ENCODE peak calls at places on chromosome 7, in five cellular contexts. One of them, this sample, is unnamed.

GRCh38 chr7:135802697-135803096 is 54.1 kb upstream of the FAM180A start:
- DNase-seq in mammary epithelial cell: no peak
- DNase-seq in neural progenitor cell: no peak
- DNase-seq in sigmoid colon: no peak
- DNase-seq in dorsolateral prefrontal cortex: no peak
- DNase-seq in this sample: no peak

GRCh38 chr7:112873831-112874553 is 83.8 kb upstream of the TMEM168 start:
- DNase-seq in dorsolateral prefrontal cortex: no peak
- DNase-seq in neural progenitor cell: no peak
- DNase-seq in sigmoid colon: no peak
- DNase-seq in mammary epithelial cell: no peak
- DNase-seq in this sample: no peak

GRCh38 chr7:98922392-98923107 is 44.2 kb downstream of the TRRAP start:
- DNase-seq in mammary epithelial cell: no peak
- DNase-seq in dorsolateral prefrontal cortex: no peak
- DNase-seq in neural progenitor cell: no peak
- DNase-seq in sigmoid colon: no peak
- DNase-seq in this sample: no peak

GRCh38 chr7:111710839-111711380 is 148.6 kb upstream of the IMMP2L start:
- DNase-seq in sigmoid colon: no peak
- DNase-seq in dorsolateral prefrontal cortex: no peak
- DNase-seq in neural progenitor cell: no peak
- DNase-seq in mammary epithelial cell: no peak
- DNase-seq in this sample: no peak

GRCh38 chr7:93890464-93891068 is at the start of gene TFPI2:
- DNase-seq in sigmoid colon: peak; percentile 69
- DNase-seq in dorsolateral prefrontal cortex: no peak
- DNase-seq in neural progenitor cell: peak; percentile 63
- DNase-seq in mammary epithelial cell: peak; percentile 93
- DNase-seq in this sample: no peak

GRCh38 chr7:142745091-142745635 is 4.1 kb upstream of the PRSS1 start:
- DNase-seq in sigmoid colon: no peak
- DNase-seq in neural progenitor cell: no peak
- DNase-seq in dorsolateral prefrontal cortex: no peak
- DNase-seq in mammary epithelial cell: no peak
- DNase-seq in this sample: no peak

GRCh38 chr7:139620676-139621344 is 97.3 kb downstream of the CLEC2L start:
- DNase-seq in mammary epithelial cell: peak; percentile 40
- DNase-seq in sigmoid colon: no peak
- DNase-seq in dorsolateral prefrontal cortex: no peak
- DNase-seq in neural progenitor cell: peak; percentile 62
- DNase-seq in this sample: peak; percentile 25

GRCh38 chr7:144710791-144711190 is 125.1 kb downstream of the TPK1 start:
- DNase-seq in neural progenitor cell: no peak
- DNase-seq in dorsolateral prefrontal cortex: no peak
- DNase-seq in sigmoid colon: no peak
- DNase-seq in mammary epithelial cell: no peak
- DNase-seq in this sample: no peak

GRCh38 chr7:135856356-135857144 is 107.9 kb upstream of the FAM180A start:
- DNase-seq in sigmoid colon: no peak
- DNase-seq in dorsolateral prefrontal cortex: no peak
- DNase-seq in mammary epithelial cell: peak; percentile 22
- DNase-seq in neural progenitor cell: no peak
- DNase-seq in this sample: no peak

GRCh38 chr7:22445140-22445722 is 54.8 kb downstream of the STEAP1B start:
- DNase-seq in mammary epithelial cell: peak; percentile 65
- DNase-seq in dorsolateral prefrontal cortex: peak; percentile 43
- DNase-seq in neural progenitor cell: peak; percentile 21
- DNase-seq in sigmoid colon: peak; percentile 80
- DNase-seq in this sample: no peak

GRCh38 chr7:42338231-42339222 is 101.5 kb upstream of the GLI3 start:
- DNase-seq in neural progenitor cell: no peak
- DNase-seq in sigmoid colon: no peak
- DNase-seq in dorsolateral prefrontal cortex: no peak
- DNase-seq in mammary epithelial cell: no peak
- DNase-seq in this sample: no peak

GRCh38 chr7:122884186-122884585 is 2.1 kb downstream of the CADPS2 start:
- DNase-seq in neural progenitor cell: peak; percentile 30
- DNase-seq in sigmoid colon: no peak
- DNase-seq in mammary epithelial cell: peak; percentile 16
- DNase-seq in dorsolateral prefrontal cortex: no peak
- DNase-seq in this sample: no peak

GRCh38 chr7:119918185-119918584 is 354.8 kb upstream of the KCND2 start:
- DNase-seq in sigmoid colon: no peak
- DNase-seq in neural progenitor cell: no peak
- DNase-seq in mammary epithelial cell: no peak
- DNase-seq in dorsolateral prefrontal cortex: no peak
- DNase-seq in this sample: no peak

GRCh38 chr7:67021260-67021659 is 24.6 kb downstream of the TYW1 start:
- DNase-seq in neural progenitor cell: no peak
- DNase-seq in mammary epithelial cell: no peak
- DNase-seq in sigmoid colon: peak; percentile 17
- DNase-seq in dorsolateral prefrontal cortex: no peak
- DNase-seq in this sample: no peak

GRCh38 chr7:23490357-23491131 is 20.3 kb upstream of the IGF2BP3 start:
- DNase-seq in mammary epithelial cell: no peak
- DNase-seq in neural progenitor cell: no peak
- DNase-seq in sigmoid colon: peak; percentile 68
- DNase-seq in dorsolateral prefrontal cortex: peak; percentile 71
- DNase-seq in this sample: peak; percentile 59

GRCh38 chr7:148078126-148078525 is 512.4 kb upstream of the C7orf33 start:
- DNase-seq in sigmoid colon: no peak
- DNase-seq in dorsolateral prefrontal cortex: no peak
- DNase-seq in neural progenitor cell: no peak
- DNase-seq in mammary epithelial cell: no peak
- DNase-seq in this sample: no peak

GRCh38 chr7:107327986-107328569 is 141.8 kb upstream of the GPR22 start:
- DNase-seq in dorsolateral prefrontal cortex: no peak
- DNase-seq in mammary epithelial cell: peak; percentile 78
- DNase-seq in sigmoid colon: no peak
- DNase-seq in neural progenitor cell: no peak
- DNase-seq in this sample: no peak

GRCh38 chr7:150450491-150450992 is at the start of gene GIMAP8:
- DNase-seq in mammary epithelial cell: no peak
- DNase-seq in neural progenitor cell: no peak
- DNase-seq in sigmoid colon: peak; percentile 80
- DNase-seq in dorsolateral prefrontal cortex: no peak
- DNase-seq in this sample: peak; percentile 57

GRCh38 chr7:4730971-4731370 is 44.5 kb upstream of the AP5Z1 start:
- DNase-seq in dorsolateral prefrontal cortex: no peak
- DNase-seq in sigmoid colon: no peak
- DNase-seq in neural progenitor cell: no peak
- DNase-seq in mammary epithelial cell: no peak
- DNase-seq in this sample: no peak

GRCh38 chr7:4737300-4737699 is 38.1 kb upstream of the AP5Z1 start:
- DNase-seq in mammary epithelial cell: no peak
- DNase-seq in sigmoid colon: no peak
- DNase-seq in neural progenitor cell: no peak
- DNase-seq in dorsolateral prefrontal cortex: no peak
- DNase-seq in this sample: no peak

GRCh38 chr7:4733936-4734528 is 41.4 kb upstream of the AP5Z1 start:
- DNase-seq in mammary epithelial cell: no peak
- DNase-seq in dorsolateral prefrontal cortex: no peak
- DNase-seq in sigmoid colon: no peak
- DNase-seq in neural progenitor cell: no peak
- DNase-seq in this sample: no peak

GRCh38 chr7:4731803-4732202 is 43.6 kb upstream of the AP5Z1 start:
- DNase-seq in mammary epithelial cell: no peak
- DNase-seq in dorsolateral prefrontal cortex: no peak
- DNase-seq in neural progenitor cell: no peak
- DNase-seq in sigmoid colon: no peak
- DNase-seq in this sample: no peak

GRCh38 chr7:4734587-4735365 is 40.6 kb upstream of the AP5Z1 start:
- DNase-seq in dorsolateral prefrontal cortex: no peak
- DNase-seq in neural progenitor cell: no peak
- DNase-seq in sigmoid colon: no peak
- DNase-seq in mammary epithelial cell: no peak
- DNase-seq in this sample: no peak
- H3K4me3 ChIP-seq in dorsolateral prefrontal cortex: no peak overlapping the region
- H3K4me3 ChIP-seq in neural progenitor cell: no peak overlapping the region
- H3K4me3 ChIP-seq in sigmoid colon: no peak overlapping the region
- H3K4me3 ChIP-seq in mammary epithelial cell: no peak overlapping the region
- H3K4me3 ChIP-seq in this sample: no peak overlapping the region

DNA sequence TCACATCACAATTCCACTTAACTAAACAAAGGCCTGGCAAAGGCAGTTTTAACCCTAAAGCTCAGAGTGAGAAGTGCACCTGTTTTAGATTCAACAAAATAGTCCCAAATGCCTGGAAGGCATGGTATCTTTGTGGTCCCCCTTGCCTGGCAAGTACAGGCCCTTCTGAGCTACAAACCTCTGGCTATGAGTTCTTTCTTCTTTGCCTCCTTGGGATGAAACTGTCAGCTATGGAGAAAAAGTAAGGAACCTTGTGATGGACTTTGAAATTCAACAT is 244.4 kb upstream of the ETV1 start:
- DNase-seq in neural progenitor cell: peak; percentile 36
- DNase-seq in dorsolateral prefrontal cortex: no peak
- DNase-seq in mammary epithelial cell: no peak
- DNase-seq in sigmoid colon: no peak
- DNase-seq in this sample: no peak
- H3K27ac ChIP-seq in neural progenitor cell: peak overlapping the region; percentile 39
- H3K27ac ChIP-seq in dorsolateral prefrontal cortex: no peak overlapping the region
- H3K27ac ChIP-seq in mammary epithelial cell: no peak overlapping the region
- H3K27ac ChIP-seq in sigmoid colon: no peak overlapping the region
- H3K27ac ChIP-seq in this sample: no peak overlapping the region

DNA sequence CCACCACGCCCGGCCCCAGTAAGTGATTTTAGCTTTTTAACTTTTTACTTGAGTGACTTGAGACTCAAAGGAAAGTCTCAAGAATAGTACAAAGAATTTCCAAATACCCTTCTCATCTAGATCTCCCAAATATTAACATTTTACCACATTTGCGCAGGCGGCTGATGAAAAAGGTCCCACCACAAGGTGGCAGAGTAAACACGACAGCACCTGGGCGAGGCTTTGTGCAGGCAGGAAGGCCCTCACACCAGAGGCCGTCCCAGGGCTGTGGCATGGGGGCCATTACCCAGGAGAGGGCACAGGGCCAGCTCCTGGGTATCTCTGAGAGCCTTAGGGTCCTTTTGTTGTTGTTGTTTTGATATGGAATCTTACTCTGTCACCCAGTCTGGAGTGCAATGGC is 50.0 kb upstream of the WIPI2 start:
- DNase-seq in mammary epithelial cell: no peak
- DNase-seq in dorsolateral prefrontal cortex: no peak
- DNase-seq in sigmoid colon: no peak
- DNase-seq in neural progenitor cell: peak; percentile 61
- DNase-seq in this sample: peak; percentile 26
- TF ChIP-seq CTCF in mammary epithelial cell: no peak
- TF ChIP-seq CTCF in dorsolateral prefrontal cortex: peak; percentile 55
- TF ChIP-seq CTCF in sigmoid colon: peak; percentile 32
- TF ChIP-seq CTCF in neural progenitor cell: peak; percentile 66
- TF ChIP-seq CTCF in this sample: no peak

GRCh38 chr7:155345490-155345889 is 47.8 kb downstream of the INSIG1 start:
- DNase-seq in sigmoid colon: peak; percentile 32
- DNase-seq in neural progenitor cell: no peak
- DNase-seq in dorsolateral prefrontal cortex: no peak
- DNase-seq in mammary epithelial cell: no peak
- DNase-seq in this sample: no peak
- H3K4me3 ChIP-seq in sigmoid colon: no peak overlapping the region
- H3K4me3 ChIP-seq in neural progenitor cell: no peak overlapping the region
- H3K4me3 ChIP-seq in dorsolateral prefrontal cortex: no peak overlapping the region
- H3K4me3 ChIP-seq in mammary epithelial cell: no peak overlapping the region
- H3K4me3 ChIP-seq in this sample: no peak overlapping the region

DNA sequence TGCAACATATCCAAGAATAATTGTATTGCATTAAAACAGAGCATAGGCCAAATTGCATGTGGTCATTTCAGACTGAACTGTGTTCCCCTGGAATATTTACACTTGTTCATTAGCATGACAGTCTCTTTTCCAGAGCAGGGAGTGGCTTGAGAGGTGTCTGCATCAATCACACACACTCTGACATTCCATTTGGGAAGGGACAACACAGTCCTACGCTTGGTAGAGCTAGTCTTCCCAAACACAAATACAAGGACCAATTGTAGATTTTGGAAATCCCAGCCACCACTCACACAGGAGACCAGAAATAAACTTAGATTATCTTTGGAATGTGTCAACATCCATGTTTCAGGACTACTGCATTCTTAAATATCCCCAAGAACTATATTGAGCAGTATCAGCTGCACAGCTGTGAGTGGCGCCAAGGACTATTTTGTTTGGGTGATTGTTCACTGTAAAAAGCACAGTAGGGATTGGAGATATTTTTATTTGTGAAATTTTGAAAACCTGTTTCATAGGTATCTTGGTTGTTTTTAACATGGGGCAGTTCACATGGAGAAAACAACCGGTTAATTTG is 93.6 kb upstream of the PRR15 start:
- DNase-seq in neural progenitor cell: no peak
- DNase-seq in dorsolateral prefrontal cortex: no peak
- DNase-seq in sigmoid colon: no peak
- DNase-seq in mammary epithelial cell: no peak
- DNase-seq in this sample: no peak
- H3K27ac ChIP-seq in neural progenitor cell: no peak overlapping the region
- H3K27ac ChIP-seq in dorsolateral prefrontal cortex: no peak overlapping the region
- H3K27ac ChIP-seq in sigmoid colon: no peak overlapping the region
- H3K27ac ChIP-seq in mammary epithelial cell: no peak overlapping the region
- H3K27ac ChIP-seq in this sample: no peak overlapping the region

DNA sequence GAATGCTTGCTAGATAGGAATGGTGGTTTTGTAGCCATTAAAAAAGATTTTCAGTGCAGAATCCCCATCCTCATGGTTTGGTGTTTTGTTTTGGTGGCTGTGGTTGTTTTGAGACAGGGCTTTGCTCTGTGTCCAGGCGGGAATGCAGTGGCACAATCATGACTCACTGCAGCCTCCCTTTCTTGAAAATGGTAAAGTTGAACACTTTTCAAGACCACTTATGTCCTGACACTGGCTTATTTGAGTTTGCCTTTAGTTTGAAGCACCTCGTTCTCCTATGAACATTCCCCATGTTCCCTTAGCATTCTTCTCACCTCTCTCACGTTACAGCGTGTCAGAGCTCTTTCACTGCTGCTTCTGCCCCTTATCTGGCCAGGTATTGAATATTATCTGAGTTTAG is 140.1 kb downstream of the LRRC4 start:
- DNase-seq in sigmoid colon: no peak
- DNase-seq in neural progenitor cell: no peak
- DNase-seq in dorsolateral prefrontal cortex: no peak
- DNase-seq in mammary epithelial cell: no peak
- DNase-seq in this sample: no peak
- TF ChIP-seq CTCF in sigmoid colon: no peak
- TF ChIP-seq CTCF in neural progenitor cell: no peak
- TF ChIP-seq CTCF in dorsolateral prefrontal cortex: no peak
- TF ChIP-seq CTCF in mammary epithelial cell: no peak
- TF ChIP-seq CTCF in this sample: no peak